ENCODE peak calls at places on chromosomes 11 and 22, in four cellular contexts. One of them, this sample, is unnamed.

GRCh38 chr22:30612789-30613188 is 5.8 kb downstream of the TCN2 start:
- DNase-seq in non-pigmented ciliary epithelial cell: no peak
- DNase-seq in AG10803: no peak
- DNase-seq in AG08395: no peak
- DNase-seq in this sample: no peak

GRCh38 chr11:96079691-96080090 is 155.8 kb upstream of the MTMR2 start:
- DNase-seq in AG08395: no peak
- DNase-seq in AG10803: no peak
- DNase-seq in non-pigmented ciliary epithelial cell: no peak
- DNase-seq in this sample: no peak

GRCh38 chr11:19110290-19110689 is 6.7 kb upstream of the ZDHHC13 start:
- DNase-seq in AG10803: no peak
- DNase-seq in non-pigmented ciliary epithelial cell: no peak
- DNase-seq in AG08395: no peak
- DNase-seq in this sample: no peak

GRCh38 chr22:36881504-36882245 is 20.9 kb downstream of the NCF4 start:
- DNase-seq in AG10803: no peak
- DNase-seq in non-pigmented ciliary epithelial cell: no peak
- DNase-seq in AG08395: no peak
- DNase-seq in this sample: no peak

GRCh38 chr11:61972796-61973602 is 5.6 kb upstream of the FTH1 start:
- DNase-seq in AG08395: peak
- DNase-seq in non-pigmented ciliary epithelial cell: no peak
- DNase-seq in AG10803: no peak
- DNase-seq in this sample: no peak

GRCh38 chr22:18077639-18078328 is at the start of gene PEX26:
- DNase-seq in AG08395: peak
- DNase-seq in non-pigmented ciliary epithelial cell: peak
- DNase-seq in AG10803: peak
- DNase-seq in this sample: peak

GRCh38 chr22:30214703-30215405 is 31.7 kb downstream of the LIF start:
- DNase-seq in non-pigmented ciliary epithelial cell: no peak
- DNase-seq in AG10803: no peak
- DNase-seq in AG08395: no peak
- DNase-seq in this sample: peak

GRCh38 chr22:35742342-35743100 is 24.8 kb downstream of the APOL5 start:
- DNase-seq in AG10803: peak
- DNase-seq in AG08395: peak
- DNase-seq in non-pigmented ciliary epithelial cell: peak
- DNase-seq in this sample: no peak

GRCh38 chr22:46136539-46137217 is 13.6 kb upstream of the PPARA start:
- DNase-seq in AG08395: no peak
- DNase-seq in non-pigmented ciliary epithelial cell: no peak
- DNase-seq in AG10803: no peak
- DNase-seq in this sample: no peak

GRCh38 chr11:112292785-112293407 is 32.2 kb upstream of the PLET1 start:
- DNase-seq in AG08395: peak
- DNase-seq in AG10803: peak
- DNase-seq in non-pigmented ciliary epithelial cell: peak
- DNase-seq in this sample: no peak